ENCODE peak calls at places on chromosomes 1 and 21, in nine cellular contexts. T is naive thymus-derived CD4-positive, alpha-beta T cell; H is pancreas; K is A549; F is left ventricle myocardium inferior; U is AG04450; X is aorta; E is fibroblast of lung; Q is trophoblast cell. S is an unnamed sample.

GRCh38 chr1:214427871-214428277 is 123.5 kb downstream of the PTPN14 start:
- DNase-seq in T (no peak), H (no peak), K (no peak), F (no peak), U (peak; percentile 76), X (no peak), E (peak; percentile 90), Q (no peak), S (peak; percentile 78)

GRCh38 chr1:66506991-66507390 is 27.0 kb upstream of the SGIP1 start:
- DNase-seq in T (no peak), H (no peak), K (no peak), F (no peak), U (no peak), X (no peak), E (no peak), Q (no peak), S (no peak)

GRCh38 chr1:231679109-231679508 is 52.5 kb downstream of the DISC1 start:
- DNase-seq in T (no peak), H (no peak), K (no peak), F (no peak), U (no peak), X (no peak), E (no peak), Q (no peak), S (no peak)

GRCh38 chr21:21929228-21929627 is 931.0 kb downstream of the NCAM2 start:
- DNase-seq in T (no peak), H (no peak), K (no peak), F (no peak), U (no peak), X (no peak), E (no peak), Q (no peak), S (no peak)

GRCh38 chr1:7705048-7705907 is 65.8 kb upstream of the VAMP3 start:
- DNase-seq in T (peak; percentile 43), H (peak; percentile 14), K (no peak), F (peak; percentile 57), U (no peak), X (no peak), E (no peak), Q (no peak), S (peak; percentile 87)

GRCh38 chr1:174789399-174789798 is 210.3 kb upstream of the CACYBP start:
- DNase-seq in T (no peak), H (no peak), K (no peak), F (no peak), U (no peak), X (no peak), E (peak; percentile 39), Q (no peak), S (no peak)

GRCh38 chr1:18324246-18324645 is 156.5 kb upstream of the KLHDC7A start:
- DNase-seq in T (no peak), H (no peak), K (no peak), F (no peak), U (no peak), X (peak; percentile 27), E (no peak), Q (no peak), S (no peak)

GRCh38 chr1:201100169-201100930 is 11.9 kb downstream of the CACNA1S start:
- DNase-seq in T (no peak), H (no peak), K (no peak), F (no peak), U (no peak), X (peak; percentile 28), E (no peak), Q (no peak), S (no peak)

GRCh38 chr1:56645663-56646330 is 683 bp downstream of the PRKAA2 start:
- DNase-seq in T (no peak), H (peak; percentile 4), K (peak; percentile 8), F (no peak), U (no peak), X (peak; percentile 78), E (peak; percentile 8), Q (no peak), S (no peak)

GRCh38 chr1:106224426-106224825 is 832.0 kb upstream of the PRMT6 start:
- DNase-seq in T (no peak), H (no peak), K (no peak), F (no peak), U (no peak), X (no peak), E (no peak), Q (no peak), S (no peak)

GRCh38 chr1:185444651-185445050 is 127.6 kb upstream of the IVNS1ABP start:
- DNase-seq in T (no peak), H (no peak), K (no peak), F (no peak), U (no peak), X (no peak), E (no peak), Q (no peak), S (no peak)

GRCh38 chr1:231200417-231201031 is 38.7 kb downstream of the TRIM67 start:
- DNase-seq in T (no peak), H (no peak), K (no peak), F (no peak), U (no peak), X (no peak), E (peak; percentile 27), Q (no peak), S (peak; percentile 35)

GRCh38 chr1:199310701-199311100 is 671.9 kb downstream of the PTPRC start:
- DNase-seq in T (no peak), H (no peak), K (no peak), F (no peak), U (no peak), X (no peak), E (no peak), Q (peak; percentile 29), S (no peak)

GRCh38 chr1:199311478-199312242 is 672.8 kb downstream of the PTPRC start:
- DNase-seq in T (no peak), H (no peak), K (no peak), F (no peak), U (no peak), X (no peak), E (no peak), Q (no peak), S (no peak)

GRCh38 chr1:199308349-199308846 is 669.6 kb downstream of the PTPRC start:
- DNase-seq in T (no peak), H (no peak), K (no peak), F (no peak), U (no peak), X (no peak), E (no peak), Q (peak; percentile 50), S (no peak)

GRCh38 chr1:199305053-199305452 is 666.2 kb downstream of the PTPRC start:
- DNase-seq in T (no peak), H (no peak), K (no peak), F (no peak), U (no peak), X (no peak), E (no peak), Q (no peak), S (no peak)

GRCh38 chr1:199307865-199308264 is 669.0 kb downstream of the PTPRC start:
- DNase-seq in T (no peak), H (no peak), K (no peak), F (no peak), U (no peak), X (no peak), E (no peak), Q (no peak), S (no peak)
- H3K4me3 ChIP-seq in T (no peak overlapping the region), H (no peak overlapping the region), K (no peak overlapping the region), F (no peak overlapping the region), U (no peak overlapping the region), X (no peak overlapping the region), E (no peak overlapping the region), Q (no peak overlapping the region), S (no peak overlapping the region)

DNA sequence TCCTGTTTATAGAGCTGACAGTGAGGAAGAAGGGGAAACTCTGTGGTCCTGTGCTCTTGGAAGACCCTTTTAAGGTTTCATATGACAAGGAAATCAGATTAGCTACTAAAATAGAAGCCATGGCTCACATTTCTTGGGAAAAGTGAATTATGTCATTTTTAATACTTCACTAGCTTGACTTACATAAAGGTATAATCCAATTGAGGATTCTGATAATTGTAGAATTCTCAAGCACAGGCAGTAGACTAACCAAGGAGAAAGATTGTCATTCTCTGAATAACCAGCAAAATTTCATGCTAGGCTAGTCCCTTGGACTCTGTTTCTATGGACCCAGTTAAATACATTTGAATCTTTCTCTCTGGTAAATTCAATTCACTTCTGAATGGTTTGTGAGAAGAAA is 613.0 kb upstream of the BEND5 start:
- DNase-seq in T (no peak), H (no peak), K (no peak), F (no peak), U (no peak), X (no peak), E (no peak), Q (no peak), S (no peak)
- H3K9me3 ChIP-seq in T (no peaks in the 10 kb centered on the region), H (no peaks in the 10 kb centered on the region), K (no peaks in the 10 kb centered on the region), F (no peaks in the 10 kb centered on the region), U (no peaks in the 10 kb centered on the region), X (no peaks in the 10 kb centered on the region), E (no peaks in the 10 kb centered on the region), Q (no peaks in the 10 kb centered on the region), S (no peaks in the 10 kb centered on the region)

DNA sequence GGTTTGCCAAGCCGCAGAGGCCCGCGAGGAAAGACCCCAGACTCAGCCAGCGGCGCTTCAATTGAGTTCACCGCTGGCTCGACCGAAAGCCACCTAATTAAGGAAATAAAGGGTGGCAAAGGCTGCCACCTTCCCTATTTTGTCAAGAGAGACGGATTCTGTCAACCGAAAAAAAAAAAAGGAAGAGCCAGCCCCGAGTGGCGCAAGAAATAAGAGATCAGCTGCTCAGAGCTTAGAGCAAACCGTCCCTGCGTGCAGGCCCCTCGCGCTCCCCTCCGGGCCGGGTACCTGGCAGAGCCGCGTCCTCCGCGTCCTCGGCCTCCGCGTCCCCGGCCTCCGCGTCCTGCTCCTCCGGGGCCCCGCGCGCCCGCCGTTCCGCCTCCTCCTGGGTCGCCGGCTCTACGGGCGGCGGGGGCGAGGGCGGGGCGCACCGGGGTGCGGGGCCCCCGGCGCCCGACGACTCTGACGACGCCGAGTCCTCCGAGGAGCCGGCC is 989 bp downstream of the CCSAP start:
- DNase-seq in T (no peak), H (no peak), K (no peak), F (no peak), U (no peak), X (no peak), E (peak; percentile 22), Q (peak; percentile 31), S (no peak)
- H3K4me3 ChIP-seq in T (peak overlapping the region; percentile 87), H (peak overlapping the region; percentile 91), K (peak overlapping the region; percentile 91), F (peak overlapping the region; percentile 80), U (peak overlapping the region; percentile 81), X (peak overlapping the region; percentile 86), E (peak overlapping the region; percentile 88), Q (peak overlapping the region; percentile 94), S (peak overlapping the region; percentile 98)

GRCh38 chr1:90726716-90727480 is 9.8 kb upstream of the BARHL2 start:
- DNase-seq in T (no peak), H (no peak), K (no peak), F (no peak), U (no peak), X (no peak), E (no peak), Q (no peak), S (no peak)

GRCh38 chr1:90724361-90724760 is 7.3 kb upstream of the BARHL2 start:
- DNase-seq in T (no peak), H (no peak), K (no peak), F (no peak), U (no peak), X (no peak), E (no peak), Q (no peak), S (no peak)

GRCh38 chr1:90724926-90725325 is 7.8 kb upstream of the BARHL2 start:
- DNase-seq in T (no peak), H (no peak), K (no peak), F (no peak), U (no peak), X (no peak), E (no peak), Q (no peak), S (no peak)

GRCh38 chr1:90725961-90726715 is 9.0 kb upstream of the BARHL2 start:
- DNase-seq in T (no peak), H (no peak), K (no peak), F (no peak), U (no peak), X (no peak), E (peak; percentile 20), Q (no peak), S (no peak)

GRCh38 chr1:90725341-90725960 is 8.3 kb upstream of the BARHL2 start:
- DNase-seq in T (no peak), H (no peak), K (no peak), F (no peak), U (no peak), X (no peak), E (no peak), Q (no peak), S (no peak)
- H3K9me3 ChIP-seq in T (no peaks in the 10 kb centered on the region), H (no peaks in the 10 kb centered on the region), K (no peaks in the 10 kb centered on the region), F (no peaks in the 10 kb centered on the region), U (peaks cover 15% of the 10 kb centered on the region), X (peaks cover 3% of the 10 kb centered on the region), E (no peaks in the 10 kb centered on the region), Q (peaks cover 2% of the 10 kb centered on the region), S (no peaks in the 10 kb centered on the region)